ENCODE peak calls at places on chromosomes 5 and 9, in eight cellular contexts. One of them, this sample, is unnamed.

GRCh38 chr9:136203406-136204085 is 1.4 kb downstream of the LHX3 start:
- DNase-seq in kidney: no peak
- DNase-seq in NCI-H146: no peak
- DNase-seq in activated CD8-positive, alpha-beta memory T cell treated with anti-CD3 and anti-CD28 coated beads, Interleukin-2, amount 10 ng/mL, durations not matched to agents 7 days and 5 days: no peak
- DNase-seq in EL: no peak
- DNase-seq in chondrocyte: no peak
- DNase-seq in fibroblast of mammary gland: no peak
- DNase-seq in progenitor cell of endocrine pancreas: no peak
- DNase-seq in this sample: no peak

GRCh38 chr5:177296581-177296980 is 6.9 kb downstream of the RAB24 start:
- DNase-seq in kidney: no peak
- DNase-seq in NCI-H146: no peak
- DNase-seq in activated CD8-positive, alpha-beta memory T cell treated with anti-CD3 and anti-CD28 coated beads, Interleukin-2, amount 10 ng/mL, durations not matched to agents 7 days and 5 days: no peak
- DNase-seq in EL: no peak
- DNase-seq in chondrocyte: no peak
- DNase-seq in fibroblast of mammary gland: no peak
- DNase-seq in progenitor cell of endocrine pancreas: no peak
- DNase-seq in this sample: no peak

GRCh38 chr9:101375546-101375945 is 9.3 kb downstream of the BAAT start:
- DNase-seq in kidney: no peak
- DNase-seq in NCI-H146: no peak
- DNase-seq in activated CD8-positive, alpha-beta memory T cell treated with anti-CD3 and anti-CD28 coated beads, Interleukin-2, amount 10 ng/mL, durations not matched to agents 7 days and 5 days: no peak
- DNase-seq in EL: no peak
- DNase-seq in chondrocyte: no peak
- DNase-seq in fibroblast of mammary gland: peak; percentile 40
- DNase-seq in progenitor cell of endocrine pancreas: no peak
- DNase-seq in this sample: no peak

GRCh38 chr9:33234511-33235467 is 5.2 kb upstream of the SPINK4 start:
- DNase-seq in kidney: no peak
- DNase-seq in NCI-H146: no peak
- DNase-seq in activated CD8-positive, alpha-beta memory T cell treated with anti-CD3 and anti-CD28 coated beads, Interleukin-2, amount 10 ng/mL, durations not matched to agents 7 days and 5 days: no peak
- DNase-seq in EL: peak; percentile 20
- DNase-seq in chondrocyte: no peak
- DNase-seq in fibroblast of mammary gland: peak; percentile 63
- DNase-seq in progenitor cell of endocrine pancreas: no peak
- DNase-seq in this sample: peak; percentile 40

GRCh38 chr9:117714282-117714681 is 10.1 kb downstream of the TLR4 start:
- DNase-seq in kidney: no peak
- DNase-seq in NCI-H146: no peak
- DNase-seq in activated CD8-positive, alpha-beta memory T cell treated with anti-CD3 and anti-CD28 coated beads, Interleukin-2, amount 10 ng/mL, durations not matched to agents 7 days and 5 days: no peak
- DNase-seq in EL: no peak
- DNase-seq in chondrocyte: no peak
- DNase-seq in fibroblast of mammary gland: no peak
- DNase-seq in progenitor cell of endocrine pancreas: no peak
- DNase-seq in this sample: no peak

GRCh38 chr5:38583500-38583899 is 27.1 kb upstream of the LIFR start:
- DNase-seq in kidney: no peak
- DNase-seq in NCI-H146: no peak
- DNase-seq in activated CD8-positive, alpha-beta memory T cell treated with anti-CD3 and anti-CD28 coated beads, Interleukin-2, amount 10 ng/mL, durations not matched to agents 7 days and 5 days: no peak
- DNase-seq in EL: no peak
- DNase-seq in chondrocyte: no peak
- DNase-seq in fibroblast of mammary gland: no peak
- DNase-seq in progenitor cell of endocrine pancreas: no peak
- DNase-seq in this sample: no peak

GRCh38 chr5:176536132-176536901 is 885 bp downstream of the RNF44 start:
- DNase-seq in kidney: peak; percentile 95
- DNase-seq in NCI-H146: peak; percentile 80
- DNase-seq in activated CD8-positive, alpha-beta memory T cell treated with anti-CD3 and anti-CD28 coated beads, Interleukin-2, amount 10 ng/mL, durations not matched to agents 7 days and 5 days: peak; percentile 93
- DNase-seq in EL: peak; percentile 79
- DNase-seq in chondrocyte: peak; percentile 90
- DNase-seq in fibroblast of mammary gland: peak; percentile 70
- DNase-seq in progenitor cell of endocrine pancreas: peak; percentile 62
- DNase-seq in this sample: peak; percentile 92

GRCh38 chr9:92790542-92791527 is 26.2 kb upstream of the BICD2 start:
- DNase-seq in kidney: no peak
- DNase-seq in NCI-H146: peak; percentile 55
- DNase-seq in activated CD8-positive, alpha-beta memory T cell treated with anti-CD3 and anti-CD28 coated beads, Interleukin-2, amount 10 ng/mL, durations not matched to agents 7 days and 5 days: peak; percentile 84
- DNase-seq in EL: peak; percentile 74
- DNase-seq in chondrocyte: no peak
- DNase-seq in fibroblast of mammary gland: peak; percentile 78
- DNase-seq in progenitor cell of endocrine pancreas: peak; percentile 68
- DNase-seq in this sample: peak; percentile 79

GRCh38 chr9:93884808-93885207 is 70.3 kb downstream of the BARX1 start:
- DNase-seq in kidney: no peak
- DNase-seq in NCI-H146: peak; percentile 9
- DNase-seq in activated CD8-positive, alpha-beta memory T cell treated with anti-CD3 and anti-CD28 coated beads, Interleukin-2, amount 10 ng/mL, durations not matched to agents 7 days and 5 days: no peak
- DNase-seq in EL: no peak
- DNase-seq in chondrocyte: no peak
- DNase-seq in fibroblast of mammary gland: no peak
- DNase-seq in progenitor cell of endocrine pancreas: no peak
- DNase-seq in this sample: no peak

GRCh38 chr5:54792611-54793404 is 192.6 kb downstream of the ESM1 start:
- DNase-seq in kidney: no peak
- DNase-seq in NCI-H146: no peak
- DNase-seq in activated CD8-positive, alpha-beta memory T cell treated with anti-CD3 and anti-CD28 coated beads, Interleukin-2, amount 10 ng/mL, durations not matched to agents 7 days and 5 days: no peak
- DNase-seq in EL: peak; percentile 43
- DNase-seq in chondrocyte: no peak
- DNase-seq in fibroblast of mammary gland: peak; percentile 30
- DNase-seq in progenitor cell of endocrine pancreas: no peak
- DNase-seq in this sample: peak; percentile 36

GRCh38 chr5:124741711-124742496 is 4.5 kb downstream of the ZNF608 start:
- DNase-seq in kidney: no peak
- DNase-seq in NCI-H146: peak; percentile 47
- DNase-seq in activated CD8-positive, alpha-beta memory T cell treated with anti-CD3 and anti-CD28 coated beads, Interleukin-2, amount 10 ng/mL, durations not matched to agents 7 days and 5 days: no peak
- DNase-seq in EL: peak; percentile 91
- DNase-seq in chondrocyte: no peak
- DNase-seq in fibroblast of mammary gland: peak; percentile 81
- DNase-seq in progenitor cell of endocrine pancreas: no peak
- DNase-seq in this sample: peak; percentile 87

GRCh38 chr5:174177976-174178600 is 132.6 kb downstream of the NSG2 start:
- DNase-seq in kidney: no peak
- DNase-seq in NCI-H146: no peak
- DNase-seq in activated CD8-positive, alpha-beta memory T cell treated with anti-CD3 and anti-CD28 coated beads, Interleukin-2, amount 10 ng/mL, durations not matched to agents 7 days and 5 days: no peak
- DNase-seq in EL: no peak
- DNase-seq in chondrocyte: no peak
- DNase-seq in fibroblast of mammary gland: no peak
- DNase-seq in progenitor cell of endocrine pancreas: no peak
- DNase-seq in this sample: no peak

GRCh38 chr5:108727154-108727638 is 20.5 kb upstream of the FER start:
- DNase-seq in kidney: no peak
- DNase-seq in NCI-H146: no peak
- DNase-seq in activated CD8-positive, alpha-beta memory T cell treated with anti-CD3 and anti-CD28 coated beads, Interleukin-2, amount 10 ng/mL, durations not matched to agents 7 days and 5 days: no peak
- DNase-seq in EL: peak; percentile 41
- DNase-seq in chondrocyte: no peak
- DNase-seq in fibroblast of mammary gland: peak; percentile 48
- DNase-seq in progenitor cell of endocrine pancreas: no peak
- DNase-seq in this sample: peak; percentile 63

GRCh38 chr5:120803282-120803681 is 339.2 kb downstream of the PRR16 start:
- DNase-seq in kidney: no peak
- DNase-seq in NCI-H146: no peak
- DNase-seq in activated CD8-positive, alpha-beta memory T cell treated with anti-CD3 and anti-CD28 coated beads, Interleukin-2, amount 10 ng/mL, durations not matched to agents 7 days and 5 days: no peak
- DNase-seq in EL: peak; percentile 40
- DNase-seq in chondrocyte: no peak
- DNase-seq in fibroblast of mammary gland: peak; percentile 54
- DNase-seq in progenitor cell of endocrine pancreas: no peak
- DNase-seq in this sample: peak; percentile 63

GRCh38 chr5:96657068-96657467 is 5.1 kb upstream of the CAST start:
- DNase-seq in kidney: no peak
- DNase-seq in NCI-H146: no peak
- DNase-seq in activated CD8-positive, alpha-beta memory T cell treated with anti-CD3 and anti-CD28 coated beads, Interleukin-2, amount 10 ng/mL, durations not matched to agents 7 days and 5 days: peak; percentile 87
- DNase-seq in EL: peak; percentile 93
- DNase-seq in chondrocyte: no peak
- DNase-seq in fibroblast of mammary gland: peak; percentile 96
- DNase-seq in progenitor cell of endocrine pancreas: no peak
- DNase-seq in this sample: peak; percentile 97

GRCh38 chr5:96537386-96537785 is 104.3 kb upstream of the PCSK1 start:
- DNase-seq in kidney: no peak
- DNase-seq in NCI-H146: no peak
- DNase-seq in activated CD8-positive, alpha-beta memory T cell treated with anti-CD3 and anti-CD28 coated beads, Interleukin-2, amount 10 ng/mL, durations not matched to agents 7 days and 5 days: no peak
- DNase-seq in EL: peak; percentile 74
- DNase-seq in chondrocyte: no peak
- DNase-seq in fibroblast of mammary gland: peak; percentile 92
- DNase-seq in progenitor cell of endocrine pancreas: no peak
- DNase-seq in this sample: peak; percentile 88

GRCh38 chr5:138502121-138502520 is 36.8 kb downstream of the EGR1 start:
- DNase-seq in kidney: no peak
- DNase-seq in NCI-H146: no peak
- DNase-seq in activated CD8-positive, alpha-beta memory T cell treated with anti-CD3 and anti-CD28 coated beads, Interleukin-2, amount 10 ng/mL, durations not matched to agents 7 days and 5 days: no peak
- DNase-seq in EL: no peak
- DNase-seq in chondrocyte: no peak
- DNase-seq in fibroblast of mammary gland: peak; percentile 73
- DNase-seq in progenitor cell of endocrine pancreas: no peak
- DNase-seq in this sample: peak; percentile 74

GRCh38 chr5:87354496-87354895 is 58.2 kb downstream of the CCNH start:
- DNase-seq in kidney: no peak
- DNase-seq in NCI-H146: no peak
- DNase-seq in activated CD8-positive, alpha-beta memory T cell treated with anti-CD3 and anti-CD28 coated beads, Interleukin-2, amount 10 ng/mL, durations not matched to agents 7 days and 5 days: no peak
- DNase-seq in EL: no peak
- DNase-seq in chondrocyte: no peak
- DNase-seq in fibroblast of mammary gland: no peak
- DNase-seq in progenitor cell of endocrine pancreas: no peak
- DNase-seq in this sample: no peak

GRCh38 chr5:151093476-151093889 is 12.6 kb upstream of the TNIP1 start:
- DNase-seq in kidney: no peak
- DNase-seq in NCI-H146: no peak
- DNase-seq in activated CD8-positive, alpha-beta memory T cell treated with anti-CD3 and anti-CD28 coated beads, Interleukin-2, amount 10 ng/mL, durations not matched to agents 7 days and 5 days: no peak
- DNase-seq in EL: peak; percentile 98
- DNase-seq in chondrocyte: no peak
- DNase-seq in fibroblast of mammary gland: peak; percentile 97
- DNase-seq in progenitor cell of endocrine pancreas: no peak
- DNase-seq in this sample: peak; percentile 97

GRCh38 chr9:19154135-19154612 is 26.9 kb upstream of the PLIN2 start:
- DNase-seq in kidney: no peak
- DNase-seq in NCI-H146: peak; percentile 4
- DNase-seq in activated CD8-positive, alpha-beta memory T cell treated with anti-CD3 and anti-CD28 coated beads, Interleukin-2, amount 10 ng/mL, durations not matched to agents 7 days and 5 days: no peak
- DNase-seq in EL: peak; percentile 70
- DNase-seq in chondrocyte: no peak
- DNase-seq in fibroblast of mammary gland: peak; percentile 94
- DNase-seq in progenitor cell of endocrine pancreas: no peak
- DNase-seq in this sample: peak; percentile 85

GRCh38 chr5:34564706-34565235 is 91.4 kb upstream of the RAI14 start:
- DNase-seq in kidney: no peak
- DNase-seq in NCI-H146: no peak
- DNase-seq in activated CD8-positive, alpha-beta memory T cell treated with anti-CD3 and anti-CD28 coated beads, Interleukin-2, amount 10 ng/mL, durations not matched to agents 7 days and 5 days: no peak
- DNase-seq in EL: no peak
- DNase-seq in chondrocyte: no peak
- DNase-seq in fibroblast of mammary gland: peak; percentile 80
- DNase-seq in progenitor cell of endocrine pancreas: no peak
- DNase-seq in this sample: no peak

GRCh38 chr5:2334686-2335085 is 416.8 kb downstream of the IRX2 start:
- DNase-seq in kidney: no peak
- DNase-seq in NCI-H146: peak; percentile 69
- DNase-seq in activated CD8-positive, alpha-beta memory T cell treated with anti-CD3 and anti-CD28 coated beads, Interleukin-2, amount 10 ng/mL, durations not matched to agents 7 days and 5 days: no peak
- DNase-seq in EL: no peak
- DNase-seq in chondrocyte: no peak
- DNase-seq in fibroblast of mammary gland: no peak
- DNase-seq in progenitor cell of endocrine pancreas: no peak
- DNase-seq in this sample: no peak

GRCh38 chr9:7105095-7105494 is 347.3 kb downstream of the KDM4C start:
- DNase-seq in kidney: no peak
- DNase-seq in NCI-H146: no peak
- DNase-seq in activated CD8-positive, alpha-beta memory T cell treated with anti-CD3 and anti-CD28 coated beads, Interleukin-2, amount 10 ng/mL, durations not matched to agents 7 days and 5 days: no peak
- DNase-seq in EL: no peak
- DNase-seq in chondrocyte: no peak
- DNase-seq in fibroblast of mammary gland: no peak
- DNase-seq in progenitor cell of endocrine pancreas: no peak
- DNase-seq in this sample: no peak

GRCh38 chr9:127899200-127899943 is at the start of gene ST6GALNAC6:
- DNase-seq in kidney: peak; percentile 89
- DNase-seq in NCI-H146: peak; percentile 47
- DNase-seq in activated CD8-positive, alpha-beta memory T cell treated with anti-CD3 and anti-CD28 coated beads, Interleukin-2, amount 10 ng/mL, durations not matched to agents 7 days and 5 days: peak; percentile 79
- DNase-seq in EL: peak; percentile 78
- DNase-seq in chondrocyte: peak; percentile 76
- DNase-seq in fibroblast of mammary gland: peak; percentile 63
- DNase-seq in progenitor cell of endocrine pancreas: peak; percentile 50
- DNase-seq in this sample: peak; percentile 91

This sample was measured in GM23248.